ENCODE peak calls at places on chromosomes 16 and 17, in seven cellular contexts. H is HFFc6; K is epithelial cell of esophagus; N is nephron progenitor cell; C is CD4-positive, alpha-beta T cell; G is A549; X is fibroblast of lung. D is an unnamed sample.

GRCh38 chr17:31754239-31754945 is 104.7 kb downstream of the COPRS start:
- DNase-seq in H (peak), K (peak), N (no peak), C (no peak), G (peak), X (peak), D (peak)

GRCh38 chr16:25006504-25007055 is 8.6 kb downstream of the ARHGAP17 start:
- DNase-seq in H (peak), K (no peak), N (peak), C (no peak), G (no peak), X (peak), D (peak)

GRCh38 chr17:63843387-63844292 is 1.2 kb upstream of the SMARCD2 start:
- DNase-seq in H (no peak), K (no peak), N (no peak), C (peak), G (peak), X (peak), D (peak)

GRCh38 chr16:71880176-71880575 is 3.8 kb downstream of the ZNF821 start:
- DNase-seq in H (no peak), K (no peak), N (no peak), C (no peak), G (no peak), X (no peak), D (no peak)

GRCh38 chr17:21392257-21392656 is 16.1 kb downstream of the KCNJ12 start:
- DNase-seq in H (no peak), K (no peak), N (no peak), C (no peak), G (no peak), X (no peak), D (no peak)

GRCh38 chr17:41835800-41836549 is at the start of gene NT5C3B:
- DNase-seq in H (no peak), K (peak), N (peak), C (peak), G (peak), X (no peak), D (no peak)

GRCh38 chr16:74169687-74170522 is 126.7 kb upstream of the PSMD7 start:
- DNase-seq in H (no peak), K (no peak), N (no peak), C (no peak), G (peak), X (peak), D (no peak)

GRCh38 chr16:89863741-89864391 is 9.5 kb upstream of the TCF25 start:
- DNase-seq in H (no peak), K (peak), N (no peak), C (peak), G (no peak), X (peak), D (peak)

GRCh38 chr16:17227278-17227677 is 243.5 kb downstream of the XYLT1 start:
- DNase-seq in H (no peak), K (peak), N (no peak), C (no peak), G (no peak), X (no peak), D (no peak)

GRCh38 chr16:58773870-58774269 is 39.8 kb upstream of the GOT2 start:
- DNase-seq in H (no peak), K (no peak), N (no peak), C (no peak), G (no peak), X (no peak), D (no peak)

GRCh38 chr17:7650509-7651096 is at the start of gene ATP1B2:
- DNase-seq in H (no peak), K (peak), N (peak), C (peak), G (peak), X (peak), D (peak)

GRCh38 chr16:19410435-19411153 is 7.1 kb upstream of the TMC5 start:
- DNase-seq in H (no peak), K (no peak), N (peak), C (no peak), G (peak), X (no peak), D (no peak)

GRCh38 chr17:79008666-79009387 is 737 bp downstream of the CANT1 start:
- DNase-seq in H (no peak), K (no peak), N (no peak), C (no peak), G (no peak), X (no peak), D (no peak)

GRCh38 chr17:13306310-13306962 is 288.6 kb upstream of the ELAC2 start:
- DNase-seq in H (peak), K (peak), N (peak), C (no peak), G (peak), X (peak), D (peak)

GRCh38 chr17:50871369-50871768 is 5.2 kb upstream of the TOB1 start:
- DNase-seq in H (no peak), K (no peak), N (no peak), C (peak), G (no peak), X (no peak), D (no peak)

GRCh38 chr16:56812884-56813283 is 52.1 kb upstream of the SLC12A3 start:
- DNase-seq in H (peak), K (peak), N (no peak), C (no peak), G (peak), X (peak), D (peak)

GRCh38 chr16:30609002-30609927 is 924 bp downstream of the ZNF689 start:
- DNase-seq in H (no peak), K (peak), N (peak), C (peak), G (no peak), X (peak), D (peak)

GRCh38 chr16:72797606-72798005 is 250.3 kb downstream of the ZFHX3 start:
- DNase-seq in H (no peak), K (no peak), N (no peak), C (no peak), G (no peak), X (no peak), D (no peak)

GRCh38 chr17:7880076-7880868 is 8.3 kb upstream of the CHD3 start:
- DNase-seq in H (no peak), K (no peak), N (no peak), C (no peak), G (no peak), X (no peak), D (no peak)

GRCh38 chr17:79141578-79142338 is 67.1 kb downstream of the ENGASE start:
- DNase-seq in H (no peak), K (no peak), N (no peak), C (no peak), G (no peak), X (no peak), D (no peak)

GRCh38 chr17:12549499-12549901 is 116.2 kb upstream of the MYOCD start:
- DNase-seq in H (peak), K (no peak), N (no peak), C (no peak), G (no peak), X (no peak), D (peak)

GRCh38 chr16:24538756-24539294 is 541 bp upstream of the RBBP6 start:
- DNase-seq in H (peak), K (no peak), N (no peak), C (no peak), G (no peak), X (no peak), D (no peak)

GRCh38 chr17:64771980-64772844 is 110.1 kb upstream of the SMURF2 start:
- DNase-seq in H (no peak), K (no peak), N (no peak), C (no peak), G (no peak), X (no peak), D (no peak)

GRCh38 chr17:62627904-62628603 is 584 bp downstream of the MRC2 start:
- DNase-seq in H (peak), K (peak), N (peak), C (no peak), G (peak), X (peak), D (peak)

GRCh38 chr16:50523710-50524109 is 24.5 kb upstream of the NKD1 start:
- DNase-seq in H (no peak), K (no peak), N (no peak), C (no peak), G (no peak), X (no peak), D (no peak)

GRCh38 chr17:62792122-62792800 is 15.9 kb downstream of the MARCHF10 start:
- DNase-seq in H (peak), K (peak), N (no peak), C (no peak), G (peak), X (peak), D (peak)

GRCh38 chr17:82297280-82297803 is 20.1 kb downstream of the CD7 start:
- DNase-seq in H (peak), K (peak), N (no peak), C (peak), G (peak), X (peak), D (peak)

GRCh38 chr16:12803203-12804093 is at the start of gene CPPED1:
- DNase-seq in H (peak), K (peak), N (peak), C (peak), G (peak), X (peak), D (peak)

GRCh38 chr17:15918661-15919259 is 26.2 kb upstream of the ADORA2B start:
- DNase-seq in H (no peak), K (no peak), N (no peak), C (no peak), G (peak), X (no peak), D (no peak)

GRCh38 chr17:78925662-78926555 is 722 bp upstream of the TIMP2 start:
- DNase-seq in H (peak), K (no peak), N (peak), C (no peak), G (peak), X (peak), D (peak)

GRCh38 chr16:51402785-51403184 is 251.7 kb upstream of the SALL1 start:
- DNase-seq in H (no peak), K (no peak), N (no peak), C (no peak), G (no peak), X (peak), D (peak)

GRCh38 chr17:14334919-14335318 is 34.0 kb downstream of the HS3ST3B1 start:
- DNase-seq in H (no peak), K (no peak), N (no peak), C (no peak), G (no peak), X (no peak), D (no peak)

GRCh38 chr16:87582221-87582965 is 19.9 kb upstream of the JPH3 start:
- DNase-seq in H (peak), K (no peak), N (no peak), C (no peak), G (no peak), X (peak), D (peak)

GRCh38 chr16:85037050-85037410 is 9.4 kb downstream of the KIAA0513 start:
- DNase-seq in H (peak), K (peak), N (no peak), C (no peak), G (peak), X (peak), D (peak)

DNA sequence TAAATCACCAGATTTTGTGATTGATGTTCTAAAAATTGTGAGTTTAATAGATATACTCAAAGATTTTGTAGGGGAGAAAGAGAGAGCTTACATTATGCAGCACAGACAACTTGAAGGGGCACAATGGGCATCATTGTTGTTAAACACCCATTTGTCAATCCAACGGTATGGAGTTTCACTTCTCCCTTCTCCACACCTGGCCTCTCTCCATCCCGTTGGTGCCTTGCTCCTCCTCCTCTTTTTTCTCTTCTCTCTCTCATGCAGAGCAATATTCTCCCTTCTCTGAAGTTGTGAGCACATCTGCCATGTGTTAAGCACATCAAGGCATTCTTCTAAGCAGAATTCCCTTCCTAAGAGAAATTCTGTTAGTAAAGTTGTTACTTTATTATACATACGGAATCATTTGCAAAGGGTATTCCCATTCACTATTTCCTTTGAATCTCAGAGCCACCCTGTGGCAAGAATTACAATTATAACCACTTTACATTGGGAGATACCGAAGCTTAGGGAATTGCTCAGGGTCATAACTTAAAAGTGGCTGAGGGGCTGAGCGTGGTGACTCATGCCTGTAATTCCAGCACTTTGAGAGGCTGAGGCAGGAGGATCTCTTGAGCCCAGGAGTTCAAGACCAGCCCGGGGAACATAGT is 40.5 kb upstream of the SKAP1 start:
- DNase-seq in H (peak), K (no peak), N (no peak), C (no peak), G (peak), X (peak), D (peak)
- TF ChIP-seq CTCF in H (peak), K (no peak), N (no peak), C (no peak), G (no peak), X (no peak), D (peak)

GRCh38 chr16:23302045-23302956 is at the start of gene SCNN1B:
- DNase-seq in H (no peak), K (no peak), N (peak), C (no peak), G (no peak), X (no peak), D (no peak)
- TF ChIP-seq CTCF in H (no peak), K (no peak), N (no peak), C (no peak), G (no peak), X (no peak), D (no peak)

GRCh38 chr17:44653384-44653783 is 2.9 kb upstream of the MEIOC start:
- DNase-seq in H (no peak), K (no peak), N (no peak), C (no peak), G (no peak), X (no peak), D (no peak)
- TF ChIP-seq CTCF in H (no peak), K (no peak), N (no peak), C (no peak), G (no peak), X (no peak), D (no peak)

GRCh38 chr16:54942353-54942943 is 11.8 kb downstream of the IRX5 start:
- DNase-seq in H (no peak), K (no peak), N (no peak), C (no peak), G (no peak), X (no peak), D (no peak)
- TF ChIP-seq CTCF in H (no peak), K (no peak), N (no peak), C (no peak), G (no peak), X (no peak), D (no peak)